ENCODE peak calls at places on chromosome 13, in four cellular contexts. J, E, G and U are unnamed samples.

GRCh38 chr13:100340865-100341264 is 247.7 kb downstream of the GGACT start:
- DNase-seq in J (no peak), E (no peak), G (no peak), U (no peak)

GRCh38 chr13:32019612-32020233 is 11.9 kb upstream of the FRY start:
- DNase-seq in J (peak), E (no peak), G (no peak), U (peak)

GRCh38 chr13:77697208-77698103 is at the start of gene SLAIN1:
- DNase-seq in J (peak), E (peak), G (no peak), U (no peak)

GRCh38 chr13:109938255-109938936 is 152.0 kb upstream of the IRS2 start:
- DNase-seq in J (peak), E (no peak), G (peak), U (no peak)

GRCh38 chr13:21683034-21683733 is 12.3 kb downstream of the FGF9 start:
- DNase-seq in J (peak), E (no peak), G (peak), U (no peak)

GRCh38 chr13:37446503-37446902 is 152.1 kb downstream of the POSTN start:
- DNase-seq in J (peak), E (no peak), G (peak), U (peak)

GRCh38 chr13:45623516-45624090 is 8.1 kb upstream of the ERICH6B start:
- DNase-seq in J (no peak), E (no peak), G (no peak), U (no peak)

GRCh38 chr13:112835344-112835743 is 133.7 kb upstream of the MCF2L start:
- DNase-seq in J (no peak), E (no peak), G (no peak), U (no peak)

GRCh38 chr13:40026174-40026585 is 370.7 kb downstream of the COG6 start:
- DNase-seq in J (no peak), E (no peak), G (no peak), U (no peak)

GRCh38 chr13:25902946-25903345 is 148.9 kb downstream of the SHISA2 start:
- DNase-seq in J (no peak), E (no peak), G (no peak), U (no peak)

GRCh38 chr13:106997696-106998095 is 429.8 kb upstream of the ARGLU1 start:
- DNase-seq in J (no peak), E (no peak), G (no peak), U (no peak)

GRCh38 chr13:110274687-110275086 is 32.3 kb downstream of the COL4A1 start:
- DNase-seq in J (no peak), E (no peak), G (no peak), U (no peak)

GRCh38 chr13:102643656-102644055 is 46.9 kb downstream of the TPP2 start:
- DNase-seq in J (no peak), E (no peak), G (no peak), U (no peak)

GRCh38 chr13:107459430-107459829 is 755.9 kb downstream of the LIG4 start:
- DNase-seq in J (peak), E (no peak), G (no peak), U (no peak)

GRCh38 chr13:29805994-29806748 is 44.2 kb downstream of the UBL3 start:
- DNase-seq in J (no peak), E (no peak), G (no peak), U (no peak)

GRCh38 chr13:107284168-107284567 is 716.2 kb upstream of the ARGLU1 start:
- DNase-seq in J (peak), E (no peak), G (no peak), U (no peak)

GRCh38 chr13:113882716-113883115 is 18.8 kb upstream of the GAS6 start:
- DNase-seq in J (no peak), E (no peak), G (no peak), U (no peak)

GRCh38 chr13:39282400-39282972 is 244.2 kb downstream of the NHLRC3 start:
- DNase-seq in J (no peak), E (no peak), G (no peak), U (no peak)

GRCh38 chr13:89550842-89551422 is 1796.6 kb upstream of the MIR17HG start:
- DNase-seq in J (peak), E (no peak), G (no peak), U (no peak)

GRCh38 chr13:80338781-80339577 is 1.9 kb downstream of the SPRY2 start:
- DNase-seq in J (peak), E (peak), G (peak), U (peak)

GRCh38 chr13:114140909-114141255 is 8.5 kb upstream of the RASA3 start:
- DNase-seq in J (no peak), E (no peak), G (no peak), U (no peak)

GRCh38 chr13:108200781-108201398 is 14.4 kb downstream of the LIG4 start:
- DNase-seq in J (no peak), E (no peak), G (no peak), U (no peak)

GRCh38 chr13:30872685-30873443 is 33.2 kb upstream of the MEDAG start:
- DNase-seq in J (peak), E (no peak), G (peak), U (peak)

GRCh38 chr13:109778102-109778542 is 8.3 kb downstream of the IRS2 start:
- DNase-seq in J (no peak), E (no peak), G (no peak), U (no peak)

GRCh38 chr13:25836709-25837316 is 215.0 kb downstream of the SHISA2 start:
- DNase-seq in J (no peak), E (no peak), G (no peak), U (no peak)

GRCh38 chr13:26025196-26025595 is 26.6 kb downstream of the SHISA2 start:
- DNase-seq in J (no peak), E (no peak), G (no peak), U (no peak)

GRCh38 chr13:59770451-59770850 is 393.3 kb downstream of the DIAPH3 start:
- DNase-seq in J (no peak), E (no peak), G (no peak), U (no peak)

GRCh38 chr13:36131931-36132297 is 732 bp upstream of the DCLK1 start:
- DNase-seq in J (peak), E (no peak), G (no peak), U (peak)

GRCh38 chr13:53151692-53152421 is 123.2 kb downstream of the OLFM4 start:
- DNase-seq in J (no peak), E (peak), G (no peak), U (no peak)

DNA sequence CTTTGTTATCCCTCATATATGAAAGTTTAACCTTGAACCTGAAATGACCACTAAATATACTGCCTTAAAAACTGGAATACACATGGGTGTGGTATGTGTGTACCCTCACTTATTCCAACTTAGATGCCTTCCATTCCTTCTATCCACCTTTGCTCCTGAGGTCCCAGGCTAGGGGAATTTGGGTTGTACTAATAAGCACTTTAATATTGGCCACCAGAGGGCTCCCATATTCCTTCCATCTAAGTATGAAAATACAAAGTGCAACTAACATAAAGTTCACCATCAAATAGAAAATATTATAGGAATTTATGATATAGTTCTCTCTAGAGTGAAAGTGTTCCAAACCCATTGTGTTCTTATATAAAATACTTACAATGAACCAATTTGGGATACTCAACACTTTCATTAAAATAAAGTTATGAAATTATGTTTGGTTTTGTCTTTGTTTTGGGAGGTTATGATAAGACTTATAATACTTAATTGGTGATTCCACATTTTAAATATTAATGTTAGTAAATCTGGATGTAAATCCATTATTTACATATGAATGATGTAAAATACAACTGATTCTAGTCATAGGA is 62.3 kb downstream of the ITGBL1 start:
- DNase-seq in J (peak), E (peak), G (no peak), U (no peak)
- TF ChIP-seq CTCF in J (peak), E (no peak), G (peak), U (peak)

DNA sequence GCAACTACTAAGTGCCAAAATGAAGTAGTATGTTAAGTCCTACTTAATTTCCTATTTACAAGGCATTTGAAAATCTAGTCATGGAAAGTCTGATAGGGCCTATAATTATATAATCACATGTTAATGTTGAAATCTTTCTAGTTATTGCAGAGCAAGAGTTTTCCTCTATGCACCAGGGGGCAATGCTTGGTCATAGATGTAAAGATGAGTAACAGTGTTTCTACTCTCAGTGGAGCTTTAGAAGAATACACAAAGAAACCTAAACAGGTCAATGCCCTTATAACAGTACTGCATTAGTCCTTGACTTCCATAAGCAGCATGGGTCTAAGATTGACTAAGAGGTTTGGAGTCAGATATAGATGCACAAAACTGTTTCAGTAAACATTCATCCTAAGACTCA is 218.7 kb downstream of the KCTD12 start:
- DNase-seq in J (peak), E (no peak), G (no peak), U (peak)
- TF ChIP-seq CTCF in J (peak), E (no peak), G (peak), U (peak)

GRCh38 chr13:87788363-87788762 is 117.2 kb downstream of the SLITRK5 start:
- DNase-seq in J (no peak), E (no peak), G (no peak), U (no peak)

GRCh38 chr13:87798536-87798935 is 127.4 kb downstream of the SLITRK5 start:
- DNase-seq in J (no peak), E (no peak), G (no peak), U (no peak)

DNA sequence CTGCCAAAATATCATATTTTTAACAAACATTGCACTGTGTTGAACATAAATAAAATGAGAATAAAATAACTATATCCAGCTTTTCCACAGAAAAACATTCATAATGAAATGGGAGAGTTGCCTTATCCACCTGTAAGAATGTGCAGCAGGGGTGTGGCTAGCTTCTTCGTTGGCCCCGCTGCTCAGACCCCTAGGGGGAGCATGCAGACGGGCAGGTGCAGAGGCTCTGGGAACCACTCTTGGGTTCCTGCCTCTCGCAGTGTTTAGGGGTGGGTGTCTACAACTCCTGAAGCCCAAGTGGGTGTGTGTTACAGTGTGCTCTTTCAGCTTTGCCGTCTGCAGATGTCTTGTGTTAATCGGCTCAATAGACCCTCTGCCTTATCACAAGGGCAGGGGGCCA is 121.7 kb downstream of the SLITRK5 start:
- DNase-seq in J (no peak), E (no peak), G (no peak), U (no peak)
- TF ChIP-seq CTCF in J (no peak), E (no peak), G (no peak), U (no peak)

GRCh38 chr13:23871616-23872220 is 17.5 kb downstream of the MIPEP start:
- DNase-seq in J (peak), E (no peak), G (no peak), U (no peak)

GRCh38 chr13:23870356-23871146 is 18.6 kb downstream of the MIPEP start:
- DNase-seq in J (no peak), E (no peak), G (no peak), U (no peak)

GRCh38 chr13:23881408-23881785 is 7.8 kb downstream of the MIPEP start:
- DNase-seq in J (no peak), E (no peak), G (no peak), U (no peak)

DNA sequence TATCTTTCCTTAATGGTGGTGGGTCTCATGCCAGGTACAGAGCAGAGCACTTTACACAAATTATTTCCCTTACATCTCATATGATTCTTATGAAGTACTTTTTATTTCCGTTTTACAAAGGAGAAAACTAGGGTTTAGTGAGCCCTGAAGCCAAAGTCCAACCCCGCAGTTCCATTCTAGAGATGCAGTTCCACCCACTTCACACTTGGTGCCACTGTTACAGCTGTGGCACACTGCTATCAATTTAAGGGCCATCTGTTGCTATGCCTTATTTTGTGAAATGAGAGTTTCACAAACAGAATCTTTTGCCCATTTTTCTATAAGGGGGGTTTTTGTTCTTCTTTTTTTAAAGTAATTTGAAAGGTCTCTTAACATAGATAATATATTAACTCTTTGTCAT is 12.9 kb downstream of the MIPEP start:
- DNase-seq in J (no peak), E (peak), G (no peak), U (no peak)
- TF ChIP-seq CTCF in J (peak), E (no peak), G (peak), U (peak)

GRCh38 chr13:51286135-51287002 is 53.1 kb upstream of the SERPINE3 start:
- DNase-seq in J (peak), E (peak), G (no peak), U (peak)
- TF ChIP-seq CTCF in J (peak), E (peak), G (peak), U (no peak)

DNA sequence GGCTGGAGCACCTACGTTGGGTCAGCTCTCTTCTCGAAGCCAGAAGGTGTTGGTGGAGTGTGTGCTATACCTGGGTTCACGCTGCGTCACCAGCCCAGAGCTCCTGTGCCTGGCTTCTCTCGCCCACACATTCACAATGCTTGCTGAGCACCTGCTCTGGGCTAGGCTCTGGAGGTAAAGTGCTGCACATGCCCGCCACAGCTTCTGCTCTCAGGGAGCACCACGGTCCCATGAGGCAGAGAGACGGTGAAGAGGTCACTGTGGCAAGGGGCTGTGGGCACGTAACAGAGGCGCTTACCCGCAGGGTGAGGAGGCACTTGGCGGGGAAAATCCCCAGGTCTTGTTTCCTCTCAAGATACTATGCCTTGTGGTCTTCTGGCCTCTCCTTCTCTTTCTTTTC is 174.2 kb downstream of the TEX29 start:
- DNase-seq in J (no peak), E (no peak), G (no peak), U (no peak)
- TF ChIP-seq CTCF in J (no peak), E (no peak), G (no peak), U (no peak)

DNA sequence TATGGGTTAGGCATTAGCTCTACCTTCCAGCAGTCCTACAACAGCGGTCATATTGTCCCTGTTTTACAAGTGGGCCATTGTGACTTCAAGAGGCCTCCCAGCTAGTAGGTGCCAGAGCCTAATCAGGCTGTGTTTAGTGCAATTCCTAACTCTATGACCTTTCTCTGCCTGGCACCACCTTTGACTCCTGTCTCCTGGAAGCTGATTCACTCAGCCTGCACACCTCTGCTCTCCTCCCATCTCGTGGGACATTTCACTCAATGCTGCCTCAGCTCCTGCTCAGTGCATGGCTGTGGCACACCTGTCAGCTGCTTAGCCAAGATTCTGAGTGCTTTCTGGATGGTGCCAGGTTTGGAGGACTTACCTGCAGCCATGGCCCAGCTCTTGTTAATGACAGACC is 9.5 kb upstream of the GJB6 start:
- DNase-seq in J (no peak), E (no peak), G (no peak), U (no peak)
- TF ChIP-seq CTCF in J (no peak), E (no peak), G (no peak), U (no peak)

DNA sequence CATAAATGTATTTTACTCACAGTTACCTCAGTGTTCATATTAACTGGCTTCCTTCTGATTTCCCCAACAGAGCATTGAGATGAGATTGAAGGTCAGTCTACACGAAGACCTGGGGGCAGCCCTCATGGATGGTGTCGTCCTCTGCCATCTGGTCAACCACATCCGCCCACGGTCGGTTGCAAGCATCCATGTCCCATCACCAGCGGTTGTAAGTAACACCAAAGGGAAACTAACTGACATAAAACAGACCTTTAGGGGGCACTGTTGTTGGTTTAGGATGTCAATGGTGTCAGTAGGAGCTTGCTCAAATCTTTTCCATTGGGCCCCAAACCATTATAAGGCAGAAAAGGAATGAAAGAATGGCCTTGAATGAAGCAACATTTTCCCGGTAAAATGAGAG is 68.2 kb downstream of the ESD start:
- DNase-seq in J (no peak), E (no peak), G (no peak), U (no peak)
- TF ChIP-seq CTCF in J (no peak), E (no peak), G (no peak), U (no peak)